ENCODE peak calls at places on chromosome 7, in seven cellular contexts. C, I, P, K, T, D and Z are unnamed samples.
A peak's percentile ranks its signal among the peaks of the same experiment; 100 is the strongest.

GRCh38 chr7:143063741-143064140 is 11.6 kb downstream of the OR6V1 start:
- DNase-seq in C (no peak), I (no peak), P (no peak), K (no peak), T (no peak), D (no peak), Z (no peak)

GRCh38 chr7:21103426-21104123 is 316.9 kb upstream of the SP8 start:
- DNase-seq in C (no peak), I (no peak), P (no peak), K (no peak), T (no peak), D (no peak), Z (no peak)

GRCh38 chr7:5796076-5796475 is 14.6 kb upstream of the RNF216 start:
- DNase-seq in C (no peak), I (no peak), P (no peak), K (no peak), T (no peak), D (no peak), Z (no peak)

GRCh38 chr7:6306471-6306870 is 34.0 kb upstream of the CYTH3 start:
- DNase-seq in C (no peak), I (no peak), P (no peak), K (no peak), T (peak; percentile 90), D (peak; percentile 55), Z (no peak)

GRCh38 chr7:137691566-137691965 is 155.2 kb downstream of the DGKI start:
- DNase-seq in C (no peak), I (no peak), P (no peak), K (no peak), T (no peak), D (no peak), Z (no peak)

GRCh38 chr7:24727165-24728120 is 29.8 kb downstream of the GSDME start:
- DNase-seq in C (no peak), I (no peak), P (no peak), K (no peak), T (no peak), D (peak; percentile 53), Z (peak; percentile 73)

GRCh38 chr7:90739731-90740130 is 143.6 kb downstream of the CDK14 start:
- DNase-seq in C (no peak), I (no peak), P (no peak), K (no peak), T (no peak), D (no peak), Z (no peak)

GRCh38 chr7:101173752-101174244 is 6.3 kb downstream of the NAT16 start:
- DNase-seq in C (peak; percentile 70), I (peak; percentile 95), P (no peak), K (no peak), T (peak; percentile 65), D (peak; percentile 58), Z (no peak)

GRCh38 chr7:33887576-33887975 is 17.8 kb upstream of the BMPER start:
- DNase-seq in C (no peak), I (no peak), P (no peak), K (no peak), T (no peak), D (no peak), Z (no peak)

GRCh38 chr7:2638224-2638991 is 6.6 kb downstream of the TTYH3 start:
- DNase-seq in C (no peak), I (no peak), P (no peak), K (no peak), T (no peak), D (peak; percentile 23), Z (no peak)

GRCh38 chr7:12770227-12770975 is 83.0 kb downstream of the ARL4A start:
- DNase-seq in C (no peak), I (no peak), P (no peak), K (no peak), T (no peak), D (peak; percentile 60), Z (no peak)

GRCh38 chr7:92830532-92831110 is 5.8 kb downstream of the CDK6 start:
- DNase-seq in C (no peak), I (no peak), P (no peak), K (no peak), T (no peak), D (no peak), Z (no peak)

GRCh38 chr7:66183700-66184099 is 21.4 kb upstream of the TPST1 start:
- DNase-seq in C (no peak), I (no peak), P (no peak), K (peak; percentile 73), T (no peak), D (peak; percentile 87), Z (no peak)

GRCh38 chr7:5296627-5297226 is 14.0 kb downstream of the SLC29A4 start:
- DNase-seq in C (peak; percentile 95), I (peak; percentile 96), P (no peak), K (no peak), T (no peak), D (no peak), Z (no peak)

GRCh38 chr7:123367508-123368122 is 166.8 kb downstream of the IQUB start:
- DNase-seq in C (peak; percentile 65), I (peak; percentile 55), P (no peak), K (no peak), T (peak; percentile 15), D (peak; percentile 75), Z (no peak)

GRCh38 chr7:92916751-92917369 is 80.5 kb upstream of the CDK6 start:
- DNase-seq in C (peak; percentile 86), I (no peak), P (no peak), K (peak; percentile 42), T (peak; percentile 86), D (peak; percentile 83), Z (no peak)

GRCh38 chr7:72540106-72540611 is 128.0 kb upstream of the CALN1 start:
- DNase-seq in C (no peak), I (no peak), P (no peak), K (no peak), T (peak; percentile 34), D (no peak), Z (no peak)

GRCh38 chr7:105887569-105888199 is 11.3 kb upstream of the ATXN7L1 start:
- DNase-seq in C (no peak), I (no peak), P (no peak), K (no peak), T (no peak), D (no peak), Z (no peak)

GRCh38 chr7:69208848-69209247 is 389.4 kb upstream of the AUTS2 start:
- DNase-seq in C (no peak), I (no peak), P (no peak), K (no peak), T (no peak), D (no peak), Z (no peak)

GRCh38 chr7:77989981-77990566 is 191.5 kb downstream of the PHTF2 start:
- DNase-seq in C (no peak), I (peak; percentile 51), P (no peak), K (no peak), T (peak; percentile 81), D (peak; percentile 16), Z (no peak)
- TF ChIP-seq CTCF in C (peak; percentile 57), I (peak; percentile 57), P (no peak), K (no peak), T (no peak), D (no peak), Z (no peak)

DNA sequence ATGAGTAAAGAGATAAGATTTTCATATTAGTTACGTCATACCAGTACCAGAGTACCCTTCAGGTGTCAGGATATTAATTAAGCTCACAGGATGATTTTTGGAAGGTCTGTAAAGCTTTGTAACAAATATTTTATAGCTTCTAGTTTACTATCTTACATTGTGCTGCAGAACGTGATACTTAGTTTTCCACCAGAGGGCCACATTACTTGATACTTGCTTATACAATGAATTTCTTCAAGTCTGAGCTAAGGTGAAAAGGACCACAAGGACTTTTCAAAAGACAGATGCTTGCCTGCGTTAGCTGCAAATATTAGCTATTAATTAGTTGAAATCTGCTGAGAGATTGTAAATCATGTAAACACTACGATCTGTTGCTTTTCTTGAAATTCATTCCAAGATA is 12.2 kb downstream of the FOXP2 start:
- DNase-seq in C (peak; percentile 27), I (no peak), P (no peak), K (no peak), T (no peak), D (peak; percentile 55), Z (no peak)
- TF ChIP-seq CTCF in C (peak; percentile 51), I (no peak), P (peak; percentile 33), K (no peak), T (peak; percentile 43), D (peak; percentile 46), Z (peak; percentile 71)

DNA sequence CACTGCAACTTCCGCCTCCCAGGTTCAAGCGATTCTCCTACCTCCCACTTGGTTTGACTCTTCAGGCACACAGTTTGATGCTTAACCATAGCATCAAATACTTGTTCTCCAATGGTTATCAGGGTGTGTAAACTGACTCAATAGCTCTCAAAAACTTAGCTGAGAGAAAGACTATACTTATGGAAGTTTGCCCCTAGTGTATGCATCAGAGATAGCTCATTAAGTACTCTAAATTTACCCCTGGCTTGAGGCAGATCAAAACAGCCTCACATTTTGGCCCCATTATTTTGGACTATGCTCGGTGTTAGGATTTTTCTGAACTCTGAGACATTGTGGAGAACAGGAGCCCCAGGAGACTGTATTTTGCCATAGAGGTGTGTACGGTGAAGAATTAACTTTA is 40.8 kb upstream of the SLC35B4 start:
- DNase-seq in C (no peak), I (peak; percentile 37), P (no peak), K (no peak), T (no peak), D (no peak), Z (no peak)
- TF ChIP-seq CTCF in C (no peak), I (no peak), P (peak; percentile 14), K (no peak), T (no peak), D (peak; percentile 6), Z (no peak)

GRCh38 chr7:50667338-50667737 is 102.1 kb upstream of the DDC start:
- DNase-seq in C (no peak), I (no peak), P (no peak), K (no peak), T (no peak), D (peak; percentile 60), Z (no peak)

GRCh38 chr7:50664937-50665336 is 99.7 kb upstream of the DDC start:
- DNase-seq in C (no peak), I (no peak), P (no peak), K (no peak), T (no peak), D (no peak), Z (no peak)

GRCh38 chr7:50666124-50666496 is 100.9 kb upstream of the DDC start:
- DNase-seq in C (no peak), I (no peak), P (no peak), K (no peak), T (no peak), D (no peak), Z (no peak)

GRCh38 chr7:50664461-50664922 is 99.3 kb upstream of the DDC start:
- DNase-seq in C (no peak), I (no peak), P (no peak), K (no peak), T (peak; percentile 81), D (peak; percentile 55), Z (no peak)

DNA sequence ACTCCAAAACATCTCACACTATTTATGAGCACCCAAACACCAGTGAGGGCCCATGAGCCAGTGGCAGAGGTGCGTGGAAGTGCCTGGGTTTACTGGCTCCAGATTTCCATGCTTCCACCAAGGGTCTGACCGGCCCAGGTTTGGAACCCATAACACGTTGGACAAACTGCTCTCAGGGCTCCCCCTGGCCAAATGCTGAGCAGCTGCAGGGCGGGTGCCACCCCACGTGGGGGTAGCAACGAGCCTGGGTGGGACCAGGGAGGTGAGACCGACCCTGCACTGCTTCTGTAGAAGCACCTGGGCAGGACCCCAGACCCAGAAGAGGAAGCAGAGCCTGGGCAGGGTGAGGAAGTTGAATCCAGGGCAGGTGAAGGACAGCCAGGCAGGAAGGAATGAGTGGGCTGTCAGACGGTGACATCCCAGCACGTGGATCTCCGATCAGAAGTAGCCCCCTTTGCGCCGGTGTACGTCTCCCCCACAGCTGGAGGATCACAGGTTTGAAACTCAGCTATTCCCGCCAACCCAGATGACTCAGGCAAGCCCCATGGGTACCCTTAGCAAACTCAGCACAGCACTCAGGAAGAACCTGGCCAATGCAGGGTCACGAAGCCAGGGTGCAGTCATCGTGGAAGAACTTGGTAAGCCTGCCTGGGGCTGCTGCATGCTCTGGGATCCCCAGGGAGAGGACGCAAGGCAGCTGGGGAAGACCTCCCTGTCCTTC is 100.4 kb upstream of the DDC start:
- DNase-seq in C (no peak), I (no peak), P (no peak), K (no peak), T (no peak), D (peak; percentile 13), Z (no peak)
- TF ChIP-seq CTCF in C (no peak), I (no peak), P (no peak), K (no peak), T (no peak), D (no peak), Z (no peak)